ENCODE peak calls at places on chromosomes 11 and 22, in five cellular contexts. L is IMR-90, K is adipocyte, T is activated gamma-delta T cell treated with Interleukin-2 at 50 U/mL for 16 hours, B is lower lobe of right lung. H is an unnamed sample.
A peak's percentile ranks its signal among the peaks of the same experiment; 100 is the strongest.

GRCh38 chr22:48756146-48757111 is 1071.2 kb downstream of the BRD1 start:
- DNase-seq in L (no peak), K (no peak), T (no peak), B (peak; percentile 31), H (no peak)

GRCh38 chr11:125956371-125956770 is 10.5 kb downstream of the VSIG10L2 start:
- DNase-seq in L (peak; percentile 7), K (no peak), T (no peak), B (no peak), H (no peak)

GRCh38 chr11:36146437-36146836 is 142.8 kb downstream of the COMMD9 start:
- DNase-seq in L (no peak), K (no peak), T (no peak), B (no peak), H (no peak)

GRCh38 chr11:74626604-74627003 is 34.2 kb downstream of the POLD3 start:
- DNase-seq in L (no peak), K (no peak), T (no peak), B (no peak), H (no peak)

GRCh38 chr11:13229675-13230359 is 47.8 kb upstream of the BMAL1 start:
- DNase-seq in L (no peak), K (no peak), T (no peak), B (no peak), H (no peak)

GRCh38 chr22:45975266-45976161 is 1.4 kb downstream of the WNT7B start:
- DNase-seq in L (no peak), K (no peak), T (no peak), B (no peak), H (no peak)

GRCh38 chr11:17163742-17164141 is 44.0 kb downstream of the PIK3C2A start:
- DNase-seq in L (no peak), K (no peak), T (no peak), B (no peak), H (no peak)

GRCh38 chr11:78855146-78855545 is 280.5 kb upstream of the NARS2 start:
- DNase-seq in L (no peak), K (peak; percentile 46), T (no peak), B (no peak), H (no peak)

GRCh38 chr11:109247071-109247470 is 174.9 kb upstream of the C11orf87 start:
- DNase-seq in L (peak; percentile 43), K (peak; percentile 4), T (no peak), B (no peak), H (no peak)

GRCh38 chr11:32920570-32920969 is 28.0 kb downstream of the QSER1 start:
- DNase-seq in L (no peak), K (no peak), T (no peak), B (no peak), H (no peak)

GRCh38 chr11:76218449-76219206 is 12.3 kb upstream of the WNT11 start:
- DNase-seq in L (no peak), K (no peak), T (no peak), B (peak; percentile 10), H (no peak)

GRCh38 chr11:14189874-14190273 is 169.1 kb downstream of the RRAS2 start:
- DNase-seq in L (no peak), K (peak; percentile 95), T (no peak), B (no peak), H (no peak)

GRCh38 chr11:44886765-44887164 is 63.9 kb downstream of the TP53I11 start:
- DNase-seq in L (peak; percentile 86), K (peak; percentile 62), T (no peak), B (no peak), H (no peak)

GRCh38 chr11:123194308-123195181 is 503 bp downstream of the CLMP start:
- DNase-seq in L (peak; percentile 48), K (peak; percentile 69), T (no peak), B (no peak), H (no peak)

GRCh38 chr22:20249797-20250354 is 18.2 kb downstream of the RTN4R start:
- DNase-seq in L (peak; percentile 39), K (peak; percentile 29), T (no peak), B (no peak), H (no peak)

GRCh38 chr11:79160786-79161403 is 279.9 kb downstream of the TENM4 start:
- DNase-seq in L (no peak), K (no peak), T (no peak), B (no peak), H (no peak)